ENCODE peak calls at places on chromosome 5, in eight cellular contexts. H is fibroblast of lung, N is HCT116, E is lower lobe of right lung, A is mammary epithelial cell, I is colonic mucosa, Y is IMR-90, U is ovary. P is an unnamed sample. For H3K4me1, the result is how much of the 10 kb centered on the place peaks cover.

GRCh38 chr5:60507687-60508086 is 192.3 kb downstream of the DEPDC1B start:
- DNase-seq in U (no peak), I (no peak), Y (peak), E (no peak), H (peak), A (no peak), N (no peak), P (no peak)

GRCh38 chr5:16508730-16509531 is 43.3 kb upstream of the ZNF622 start:
- DNase-seq in H (no peak), I (peak), Y (no peak), E (peak), N (peak), A (peak), U (peak), P (peak)

GRCh38 chr5:31728039-31728438 is 89.1 kb downstream of the PDZD2 start:
- DNase-seq in I (no peak), A (no peak), U (no peak), Y (no peak), E (no peak), N (no peak), H (no peak), P (no peak)

GRCh38 chr5:6728795-6729183 is 15.6 kb downstream of the TENT4A start:
- DNase-seq in Y (no peak), E (no peak), H (no peak), I (no peak), U (no peak), A (no peak), N (no peak), P (no peak)

GRCh38 chr5:109958082-109958481 is 268.4 kb downstream of the MAN2A1 start:
- DNase-seq in H (no peak), E (no peak), U (no peak), N (no peak), A (no peak), I (no peak), Y (no peak), P (no peak)

GRCh38 chr5:163622796-163623195 is 117.4 kb downstream of the MAT2B start:
- DNase-seq in N (no peak), E (no peak), Y (no peak), A (no peak), H (no peak), U (no peak), I (no peak), P (no peak)

GRCh38 chr5:107268241-107268640 is 402.5 kb downstream of the EFNA5 start:
- DNase-seq in Y (peak), E (no peak), A (no peak), I (no peak), N (no peak), H (peak), U (no peak), P (no peak)

GRCh38 chr5:95838001-95838520 is 15.5 kb upstream of the GLRX start:
- DNase-seq in E (no peak), N (no peak), I (no peak), U (no peak), H (no peak), Y (no peak), A (no peak), P (no peak)

GRCh38 chr5:175797521-175798038 is 73.8 kb upstream of the CPLX2 start:
- DNase-seq in E (no peak), H (no peak), U (no peak), Y (no peak), N (no peak), A (no peak), I (no peak), P (no peak)

GRCh38 chr5:322942-323879 is 1.7 kb downstream of the AHRR start:
- DNase-seq in Y (peak), H (no peak), E (no peak), N (no peak), A (no peak), I (no peak), U (no peak), P (no peak)

DNA sequence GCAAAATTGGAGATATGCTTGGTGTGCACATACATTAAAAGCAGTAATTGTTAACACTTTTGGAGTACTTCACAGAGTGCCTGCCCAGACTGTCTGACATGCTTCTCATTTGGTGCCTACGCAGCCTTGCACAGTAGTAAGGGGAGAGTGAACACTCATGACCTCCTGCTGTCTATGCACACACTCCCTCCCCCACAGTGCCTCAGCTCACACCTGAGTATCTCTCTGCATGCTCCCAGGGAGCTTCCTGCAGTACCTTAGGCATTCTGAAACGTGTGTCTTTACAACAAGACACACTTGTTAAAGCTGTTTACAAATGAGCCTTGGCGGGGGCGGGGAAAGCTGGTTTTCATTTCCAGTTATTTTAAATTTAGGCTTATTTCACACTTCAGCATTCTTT is 18.0 kb downstream of the MAP3K1 start:
- DNase-seq in H (no peak), Y (no peak), N (no peak), U (no peak), I (no peak), E (no peak), A (no peak), P (no peak)
- H3K4me1 ChIP-seq in H (under half), Y (under half), N (under half), U (under half), I (under half), E (half or more), A (under half), P (half or more)

DNA sequence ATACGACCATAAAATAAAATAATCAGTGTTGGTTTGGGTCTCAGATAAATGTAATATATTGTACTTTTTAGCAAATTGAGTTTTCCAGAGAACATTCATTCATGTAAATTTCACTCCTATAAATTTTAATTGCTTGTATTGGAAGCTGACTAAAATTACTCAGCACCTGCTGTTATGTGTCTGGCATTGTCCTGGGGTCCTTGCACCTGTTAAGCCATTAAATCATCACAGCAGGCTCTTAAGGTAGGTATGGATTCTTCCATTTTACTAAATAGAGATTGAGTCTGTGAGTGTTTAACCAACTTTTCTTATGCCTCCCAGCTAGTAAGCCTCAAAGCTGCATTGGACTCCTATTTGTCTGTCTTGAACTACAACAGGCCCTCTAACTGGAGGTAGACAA is 78.8 kb downstream of the PARP8 start:
- DNase-seq in I (no peak), H (no peak), E (no peak), A (no peak), N (no peak), Y (no peak), U (no peak), P (no peak)
- H3K27ac ChIP-seq in I (peak), H (no peak), E (peak), A (no peak), N (no peak), Y (no peak), U (no peak), P (peak)

GRCh38 chr5:10607666-10608442 is 44.0 kb downstream of the ANKRD33B start:
- DNase-seq in A (no peak), Y (peak), N (no peak), H (peak), I (peak), U (no peak), E (peak), P (peak)
- TF ChIP-seq CTCF in A (no peak), Y (peak), N (no peak), H (peak), I (no peak), U (no peak), E (peak), P (peak)

DNA sequence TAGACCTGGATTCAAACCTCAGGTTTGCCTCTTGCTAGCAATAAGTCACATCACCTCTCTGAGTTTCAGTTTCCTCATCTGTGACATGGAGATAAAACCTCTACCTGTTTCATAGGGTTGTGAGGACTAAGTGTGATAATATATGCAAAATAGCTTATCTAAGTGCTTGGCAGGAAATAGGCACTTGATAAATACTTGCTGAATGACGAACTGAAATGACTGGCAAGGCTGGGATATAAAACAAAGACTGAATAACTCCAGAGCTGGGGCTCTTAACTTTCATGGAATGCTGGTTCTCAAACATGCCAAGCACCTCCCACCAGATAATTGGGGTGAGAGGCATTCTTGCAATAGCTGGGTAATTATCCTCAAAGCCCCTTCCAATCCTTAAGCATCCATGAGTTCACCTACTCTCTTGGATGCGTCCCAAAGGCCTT is 87.6 kb downstream of the ADRB2 start:
- DNase-seq in E (no peak), Y (peak), H (peak), U (no peak), A (peak), I (no peak), N (no peak), P (no peak)
- H3K4me1 ChIP-seq in E (half or more), Y (under half), H (under half), U (under half), A (half or more), I (under half), N (under half), P (under half)

DNA sequence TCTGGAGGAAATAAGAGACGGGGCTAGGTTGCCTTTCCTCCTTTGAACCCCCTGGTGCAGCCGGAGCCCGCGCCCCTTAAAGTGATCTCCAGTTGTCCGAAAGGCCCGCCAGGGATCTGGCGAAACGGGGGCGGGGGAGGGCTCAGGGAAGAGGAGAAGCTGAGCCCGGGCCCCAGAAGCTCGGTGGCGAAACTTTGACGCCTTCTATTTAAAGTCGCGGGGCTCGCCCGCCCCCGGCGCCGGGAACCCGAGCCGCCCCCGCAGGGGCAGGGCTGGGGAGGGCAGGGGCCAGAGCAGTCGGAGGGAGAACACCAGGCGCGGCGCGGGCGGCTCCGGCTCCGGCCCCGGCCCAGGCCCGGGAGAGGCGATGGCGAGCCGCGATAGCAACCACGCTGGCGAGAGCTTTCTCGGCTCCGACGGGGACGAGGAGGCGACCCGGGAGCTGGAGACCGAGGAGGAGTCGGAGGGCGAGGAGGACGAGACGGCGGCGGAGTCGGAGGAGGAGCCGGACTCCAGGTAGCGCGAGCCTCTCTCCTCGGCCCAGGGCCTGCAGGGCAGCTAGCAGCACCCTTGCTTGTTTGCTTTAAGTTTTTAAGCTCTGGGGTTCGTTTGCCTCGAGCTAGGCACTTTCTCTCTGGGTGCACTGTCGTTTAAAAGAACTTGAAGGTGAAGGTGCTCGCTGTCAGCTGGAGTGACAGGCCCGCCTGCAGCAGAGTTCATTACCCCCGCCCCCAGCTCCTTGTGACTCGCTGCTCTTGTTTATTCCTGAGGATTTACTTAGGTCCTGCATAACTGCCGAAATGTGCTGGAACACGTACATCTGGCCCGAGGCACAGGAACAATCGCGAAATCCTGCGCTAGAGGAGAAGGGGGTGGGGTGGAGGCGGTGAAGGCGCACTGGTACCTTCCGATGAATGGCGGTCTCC is at the start of gene CMYA5:
- DNase-seq in E (peak), Y (peak), A (peak), N (no peak), H (peak), I (peak), U (peak), P (peak)
- H3K27ac ChIP-seq in E (peak), Y (peak), A (peak), N (no peak), H (peak), I (no peak), U (peak), P (peak)

DNA sequence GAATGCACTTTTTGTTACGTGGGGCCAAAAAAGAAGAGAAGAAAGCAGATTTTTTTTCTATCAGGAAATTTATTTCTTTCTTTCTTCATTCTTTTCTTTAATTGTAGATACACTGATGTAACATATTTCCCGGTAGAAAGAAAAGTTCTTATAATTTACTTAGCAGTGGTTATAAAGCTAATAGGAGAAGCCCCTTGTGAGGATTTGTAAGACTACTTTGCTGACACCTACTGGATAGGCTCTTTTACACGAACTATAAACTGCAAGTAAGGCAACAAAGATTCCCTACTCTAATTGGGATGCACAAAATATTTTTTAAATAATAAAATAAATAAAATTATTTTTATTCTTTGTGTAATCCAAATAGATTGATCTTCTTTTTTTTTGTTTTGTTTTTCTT is 284.4 kb downstream of the DNAH5 start:
- DNase-seq in N (no peak), A (no peak), E (no peak), Y (peak), H (no peak), I (no peak), U (no peak), P (no peak)
- TF ChIP-seq CTCF in N (no peak), A (peak), E (no peak), Y (peak), H (no peak), I (no peak), U (no peak), P (no peak)

GRCh38 chr5:159855476-159856157 is 60.7 kb upstream of the ADRA1B start:
- DNase-seq in I (no peak), U (no peak), E (no peak), N (no peak), A (no peak), H (peak), Y (peak), P (peak)
- H3K4me1 ChIP-seq in I (under half), U (under half), E (under half), N (under half), A (under half), H (under half), Y (under half), P (under half)

GRCh38 chr5:88676637-88677481 is 206.1 kb downstream of the MEF2C start:
- DNase-seq in Y (no peak), U (no peak), H (no peak), A (no peak), I (no peak), E (no peak), N (no peak), P (no peak)
- H3K27ac ChIP-seq in Y (no peak), U (no peak), H (no peak), A (no peak), I (no peak), E (no peak), N (no peak), P (no peak)

DNA sequence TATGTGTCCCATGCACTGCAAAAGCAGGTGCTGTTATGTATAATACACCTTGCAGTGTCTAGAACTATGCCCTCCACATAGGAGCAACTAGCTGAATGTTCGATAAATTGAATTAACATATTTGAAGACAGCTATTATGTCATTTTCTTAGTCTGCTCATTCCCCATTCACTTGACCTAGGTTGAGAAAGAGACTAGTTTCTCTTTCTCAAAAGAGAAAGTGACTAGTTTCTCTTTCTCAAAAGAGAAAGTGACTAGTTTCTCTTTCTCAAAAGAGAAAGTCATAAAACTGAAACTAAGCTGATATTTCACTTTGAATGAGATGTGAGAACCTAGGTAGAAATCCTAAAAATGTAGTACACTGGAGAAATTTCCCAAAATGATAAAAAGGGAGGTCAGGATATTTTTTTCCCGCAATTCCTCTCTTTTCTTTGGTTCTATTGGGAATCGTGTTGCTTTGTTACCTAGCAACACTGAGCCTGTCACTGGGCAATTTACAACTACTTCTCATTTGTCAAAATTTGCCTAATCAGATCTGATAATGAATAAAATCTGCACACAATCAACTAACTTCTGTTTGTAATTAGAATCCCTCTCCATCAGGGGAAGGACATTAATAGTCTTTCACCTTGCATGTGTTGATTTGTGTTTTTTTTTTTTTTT is 132.0 kb upstream of the GRIA1 start:
- DNase-seq in Y (no peak), E (no peak), H (no peak), A (no peak), U (no peak), I (no peak), N (no peak), P (no peak)
- TF ChIP-seq CTCF in Y (no peak), E (no peak), H (no peak), A (no peak), U (no peak), I (no peak), N (no peak), P (no peak)

P was measured in left ventricle myocardium inferior.